ENCODE peak calls at places on chromosomes 5 and 9, in eight cellular contexts. B is lung, N is HT-29, R is HCT116, H is GM23248, Q is Right ventricle myocardium superior, M is M059J, E is amniotic stem cell. O is an unnamed sample.

GRCh38 chr5:54146906-54147305 is 163.5 kb downstream of the ARL15 start:
- DNase-seq in B (no peak), N (no peak), R (no peak), H (no peak), Q (no peak), M (no peak), E (no peak), O (peak; percentile 28)

GRCh38 chr5:56152437-56152836 is 80.7 kb downstream of the ANKRD55 start:
- DNase-seq in B (no peak), N (no peak), R (no peak), H (no peak), Q (no peak), M (no peak), E (no peak), O (peak; percentile 34)

GRCh38 chr5:143501176-143501840 is 97.8 kb upstream of the NR3C1 start:
- DNase-seq in B (no peak), N (no peak), R (no peak), H (peak; percentile 79), Q (no peak), M (no peak), E (no peak), O (no peak)

GRCh38 chr9:130023147-130023787 is 19.7 kb downstream of the FNBP1 start:
- DNase-seq in B (no peak), N (no peak), R (no peak), H (no peak), Q (no peak), M (peak; percentile 77), E (no peak), O (no peak)

GRCh38 chr9:14315754-14316573 is 2.0 kb upstream of the NFIB start:
- DNase-seq in B (peak; percentile 41), N (peak; percentile 59), R (no peak), H (peak; percentile 44), Q (peak; percentile 49), M (peak; percentile 42), E (no peak), O (no peak)

GRCh38 chr9:105832311-105832710 is 138.0 kb downstream of the TMEM38B start:
- DNase-seq in B (no peak), N (no peak), R (no peak), H (no peak), Q (no peak), M (peak; percentile 1), E (no peak), O (no peak)

GRCh38 chr9:129162901-129163670 is 15.0 kb downstream of the IER5L start:
- DNase-seq in B (no peak), N (no peak), R (no peak), H (peak; percentile 69), Q (no peak), M (no peak), E (no peak), O (no peak)

GRCh38 chr5:112109331-112109993 is 309.6 kb downstream of the EPB41L4A start:
- DNase-seq in B (peak; percentile 83), N (peak; percentile 19), R (peak; percentile 12), H (peak; percentile 64), Q (peak; percentile 38), M (peak; percentile 54), E (no peak), O (no peak)

GRCh38 chr5:153896701-153897100 is 142.0 kb downstream of the FAM114A2 start:
- DNase-seq in B (no peak), N (no peak), R (no peak), H (peak; percentile 65), Q (no peak), M (peak; percentile 88), E (no peak), O (no peak)

GRCh38 chr5:10451137-10451824 is 9.6 kb downstream of the ROPN1L start:
- DNase-seq in B (no peak), N (no peak), R (no peak), H (peak; percentile 21), Q (no peak), M (no peak), E (no peak), O (no peak)

O was measured in dermis microvascular lymphatic vessel endothelial cell.